ENCODE peak calls at places on chromosomes 12 and 14, in seven cellular contexts. One of them, this sample, is unnamed.
A peak's percentile ranks its signal among the peaks of the same experiment; 100 is the strongest.

GRCh38 chr12:64056741-64057140 is 165.4 kb downstream of the KICS2 start:
- ATAC-seq in naive B cell: no peak
- ATAC-seq in PC-3: no peak
- ATAC-seq in gastrocnemius medialis: no peak
- ATAC-seq in T-helper 17 cell: no peak
- ATAC-seq in left ventricle myocardium superior: no peak
- ATAC-seq in heart right ventricle: no peak
- ATAC-seq in this sample: no peak

GRCh38 chr14:65195042-65195719 is 92.9 kb upstream of the MAX start:
- ATAC-seq in heart right ventricle: no peak
- ATAC-seq in T-helper 17 cell: no peak
- ATAC-seq in left ventricle myocardium superior: no peak
- ATAC-seq in gastrocnemius medialis: no peak
- ATAC-seq in naive B cell: peak; percentile 27
- ATAC-seq in PC-3: no peak
- ATAC-seq in this sample: no peak

GRCh38 chr14:52683985-52684520 is 11.3 kb downstream of the ERO1A start:
- ATAC-seq in naive B cell: no peak
- ATAC-seq in heart right ventricle: no peak
- ATAC-seq in T-helper 17 cell: no peak
- ATAC-seq in gastrocnemius medialis: no peak
- ATAC-seq in left ventricle myocardium superior: no peak
- ATAC-seq in PC-3: no peak
- ATAC-seq in this sample: no peak

GRCh38 chr14:92877757-92878431 is 45.1 kb upstream of the CHGA start:
- ATAC-seq in T-helper 17 cell: no peak
- ATAC-seq in heart right ventricle: peak; percentile 53
- ATAC-seq in PC-3: no peak
- ATAC-seq in gastrocnemius medialis: no peak
- ATAC-seq in left ventricle myocardium superior: peak; percentile 89
- ATAC-seq in naive B cell: no peak
- ATAC-seq in this sample: peak; percentile 85

GRCh38 chr14:58783801-58784511 is 146.2 kb downstream of the DACT1 start:
- ATAC-seq in gastrocnemius medialis: no peak
- ATAC-seq in left ventricle myocardium superior: no peak
- ATAC-seq in PC-3: no peak
- ATAC-seq in naive B cell: no peak
- ATAC-seq in T-helper 17 cell: no peak
- ATAC-seq in heart right ventricle: no peak
- ATAC-seq in this sample: no peak

GRCh38 chr12:131920902-131921840 is 7.9 kb upstream of the PUS1 start:
- ATAC-seq in T-helper 17 cell: no peak
- ATAC-seq in left ventricle myocardium superior: peak; percentile 52
- ATAC-seq in PC-3: no peak
- ATAC-seq in heart right ventricle: peak; percentile 5
- ATAC-seq in gastrocnemius medialis: no peak
- ATAC-seq in naive B cell: no peak
- ATAC-seq in this sample: no peak

GRCh38 chr14:101459392-101459900 is 101.8 kb upstream of the DIO3 start:
- ATAC-seq in naive B cell: no peak
- ATAC-seq in left ventricle myocardium superior: no peak
- ATAC-seq in heart right ventricle: no peak
- ATAC-seq in T-helper 17 cell: no peak
- ATAC-seq in gastrocnemius medialis: no peak
- ATAC-seq in PC-3: no peak
- ATAC-seq in this sample: no peak

GRCh38 chr12:124428136-124428791 is 133.4 kb downstream of the RFLNA start:
- ATAC-seq in left ventricle myocardium superior: no peak
- ATAC-seq in PC-3: no peak
- ATAC-seq in T-helper 17 cell: no peak
- ATAC-seq in gastrocnemius medialis: no peak
- ATAC-seq in heart right ventricle: no peak
- ATAC-seq in naive B cell: no peak
- ATAC-seq in this sample: peak; percentile 69

GRCh38 chr12:98221243-98221808 is 294.1 kb upstream of the TMPO start:
- ATAC-seq in PC-3: no peak
- ATAC-seq in naive B cell: no peak
- ATAC-seq in gastrocnemius medialis: no peak
- ATAC-seq in T-helper 17 cell: no peak
- ATAC-seq in heart right ventricle: no peak
- ATAC-seq in left ventricle myocardium superior: no peak
- ATAC-seq in this sample: no peak

GRCh38 chr12:14256139-14256538 is 109.3 kb upstream of the ATF7IP start:
- ATAC-seq in left ventricle myocardium superior: no peak
- ATAC-seq in PC-3: peak; percentile 11
- ATAC-seq in heart right ventricle: no peak
- ATAC-seq in T-helper 17 cell: peak; percentile 67
- ATAC-seq in naive B cell: no peak
- ATAC-seq in gastrocnemius medialis: no peak
- ATAC-seq in this sample: no peak

GRCh38 chr14:34569750-34570149 is 30.2 kb upstream of the EAPP start:
- ATAC-seq in gastrocnemius medialis: no peak
- ATAC-seq in heart right ventricle: no peak
- ATAC-seq in naive B cell: no peak
- ATAC-seq in PC-3: no peak
- ATAC-seq in left ventricle myocardium superior: no peak
- ATAC-seq in T-helper 17 cell: no peak
- ATAC-seq in this sample: no peak

GRCh38 chr12:68932123-68932700 is 759 bp downstream of the CPM start:
- ATAC-seq in T-helper 17 cell: peak; percentile 33
- ATAC-seq in naive B cell: peak; percentile 51
- ATAC-seq in heart right ventricle: no peak
- ATAC-seq in left ventricle myocardium superior: peak; percentile 44
- ATAC-seq in PC-3: peak; percentile 27
- ATAC-seq in gastrocnemius medialis: no peak
- ATAC-seq in this sample: peak; percentile 35

GRCh38 chr12:6949063-6949594 is 2.0 kb upstream of the PTPN6 start:
- ATAC-seq in heart right ventricle: no peak
- ATAC-seq in gastrocnemius medialis: no peak
- ATAC-seq in PC-3: no peak
- ATAC-seq in left ventricle myocardium superior: no peak
- ATAC-seq in naive B cell: peak; percentile 3
- ATAC-seq in T-helper 17 cell: peak; percentile 2
- ATAC-seq in this sample: no peak

This sample was measured in gastroesophageal sphincter.